ENCODE peak calls at places on chromosomes 1 and 21, in four cellular contexts. X is ovary; H is CD4-positive, alpha-beta memory T cell; D is stimulated activated CD8-positive, alpha-beta memory T cell treated with anti-CD3 and anti-CD28 coated beads, Interleukin-4, amount 100 ng/mL, for 1 hour. S is an unnamed sample.
A peak's percentile ranks its signal among the peaks of the same experiment; 100 is the strongest.

GRCh38 chr1:6101826-6102225 is 56.1 kb downstream of the KCNAB2 start:
- DNase-seq in X (no peak), H (no peak), D (no peak), S (no peak)

GRCh38 chr1:168913711-168914463 is 184.9 kb upstream of the DPT start:
- DNase-seq in X (no peak), H (no peak), D (no peak), S (no peak)

GRCh38 chr1:65001238-65001792 is 35.0 kb upstream of the JAK1 start:
- DNase-seq in X (peak; percentile 68), H (peak; percentile 63), D (peak; percentile 55), S (peak; percentile 93)

GRCh38 chr21:35019631-35020032 is 29.5 kb downstream of the RUNX1 start:
- DNase-seq in X (no peak), H (no peak), D (no peak), S (no peak)

GRCh38 chr1:65458730-65459396 is 38.4 kb downstream of the LEPR start:
- DNase-seq in X (no peak), H (no peak), D (no peak), S (no peak)

GRCh38 chr1:100882622-100883186 is 11.9 kb downstream of the EXTL2 start:
- DNase-seq in X (no peak), H (no peak), D (no peak), S (no peak)

GRCh38 chr1:2525896-2526823 is at the start of gene PANK4:
- DNase-seq in X (peak; percentile 90), H (peak; percentile 89), D (peak; percentile 75), S (peak; percentile 95)

GRCh38 chr1:30415171-30415940 is 308.0 kb downstream of the MATN1 start:
- DNase-seq in X (no peak), H (no peak), D (no peak), S (peak; percentile 41)

GRCh38 chr1:245551536-245551935 is 396.8 kb downstream of the KIF26B start:
- DNase-seq in X (no peak), H (no peak), D (no peak), S (no peak)

GRCh38 chr1:95252422-95252821 is 18.4 kb downstream of the RWDD3 start:
- DNase-seq in X (no peak), H (no peak), D (no peak), S (no peak)

GRCh38 chr21:26881504-26882228 is 36.5 kb upstream of the ADAMTS1 start:
- DNase-seq in X (no peak), H (no peak), D (no peak), S (no peak)

GRCh38 chr1:184664042-184664659 is 90.5 kb downstream of the EDEM3 start:
- DNase-seq in X (peak; percentile 85), H (no peak), D (no peak), S (peak; percentile 90)

GRCh38 chr1:63861055-63861691 is 87.4 kb downstream of the ROR1 start:
- DNase-seq in X (peak; percentile 23), H (no peak), D (no peak), S (no peak)

GRCh38 chr1:93715529-93716126 is 34.0 kb upstream of the BCAR3 start:
- DNase-seq in X (no peak), H (no peak), D (no peak), S (no peak)

GRCh38 chr1:185396126-185396525 is 79.1 kb upstream of the IVNS1ABP start:
- DNase-seq in X (no peak), H (no peak), D (no peak), S (no peak)

GRCh38 chr1:5616366-5617178 is 375.7 kb downstream of the NPHP4 start:
- DNase-seq in X (no peak), H (no peak), D (no peak), S (peak; percentile 54)

GRCh38 chr1:228289239-228289849 is 81.5 kb downstream of the OBSCN start:
- DNase-seq in X (no peak), H (no peak), D (no peak), S (peak; percentile 65)

GRCh38 chr1:202279806-202280205 is 61.9 kb downstream of the UBE2T start:
- DNase-seq in X (no peak), H (no peak), D (no peak), S (no peak)

GRCh38 chr1:246930830-246931548 is 759 bp downstream of the AHCTF1 start:
- DNase-seq in X (peak; percentile 67), H (peak; percentile 65), D (peak; percentile 3), S (no peak)

GRCh38 chr1:64516803-64517568 is 47.1 kb downstream of the CACHD1 start:
- DNase-seq in X (no peak), H (no peak), D (no peak), S (no peak)

GRCh38 chr1:34844252-34844634 is 15.3 kb downstream of the SMIM12 start:
- DNase-seq in X (no peak), H (no peak), D (no peak), S (peak; percentile 7)

GRCh38 chr1:7008331-7008730 is 223.1 kb downstream of the CAMTA1 start:
- DNase-seq in X (no peak), H (no peak), D (no peak), S (no peak)

GRCh38 chr1:59767119-59767518 is 47.6 kb upstream of the HOOK1 start:
- DNase-seq in X (no peak), H (no peak), D (no peak), S (no peak)

GRCh38 chr21:23960769-23961168 is 1646.5 kb downstream of the MRPL39 start:
- DNase-seq in X (no peak), H (no peak), D (no peak), S (no peak)

GRCh38 chr1:201122321-201123017 is 4.5 kb downstream of the ASCL5 start:
- DNase-seq in X (no peak), H (no peak), D (no peak), S (no peak)

GRCh38 chr1:61082336-61083013 is at the start of gene NFIA:
- DNase-seq in X (peak; percentile 63), H (peak; percentile 39), D (no peak), S (no peak)

GRCh38 chr1:157551694-157552693 is at the start of gene FCRL5:
- DNase-seq in X (no peak), H (no peak), D (no peak), S (no peak)

GRCh38 chr1:1217621-1218523 is 3.9 kb upstream of the TNFRSF4 start:
- DNase-seq in X (no peak), H (no peak), D (no peak), S (no peak)

GRCh38 chr1:43252225-43252624 is 17.6 kb upstream of the TMEM125 start:
- DNase-seq in X (no peak), H (no peak), D (no peak), S (no peak)

GRCh38 chr1:246113555-246114095 is 393.5 kb downstream of the SMYD3 start:
- DNase-seq in X (no peak), H (no peak), D (no peak), S (no peak)

GRCh38 chr1:16145988-16146887 is 9.6 kb downstream of the EPHA2 start:
- DNase-seq in X (peak; percentile 88), H (no peak), D (no peak), S (peak; percentile 88)

S was measured in suprapubic skin.